ENCODE peak calls at places on chromosomes 13 and 19, in seven cellular contexts. I, O, V, T, L, Q and A are unnamed samples.
A peak's percentile ranks its signal among the peaks of the same experiment; 100 is the strongest.

GRCh38 chr19:43562211-43562697 is 13.1 kb downstream of the XRCC1 start:
- DNase-seq in I (no peak), O (no peak), V (no peak), T (no peak), L (no peak), Q (no peak), A (no peak)

GRCh38 chr13:107339209-107339608 is 771.3 kb upstream of the ARGLU1 start:
- DNase-seq in I (no peak), O (peak; percentile 19), V (no peak), T (no peak), L (no peak), Q (no peak), A (no peak)

GRCh38 chr13:79776538-79776937 is 295.6 kb downstream of the NDFIP2 start:
- DNase-seq in I (no peak), O (no peak), V (no peak), T (no peak), L (no peak), Q (no peak), A (no peak)

GRCh38 chr13:78326608-78327007 is 276.7 kb downstream of the POU4F1 start:
- DNase-seq in I (no peak), O (no peak), V (no peak), T (peak; percentile 24), L (no peak), Q (no peak), A (no peak)

GRCh38 chr19:15652559-15653278 is 12.0 kb downstream of the CYP4F3 start:
- DNase-seq in I (no peak), O (no peak), V (no peak), T (no peak), L (no peak), Q (no peak), A (no peak)

GRCh38 chr19:41219924-41220567 is 1.0 kb downstream of the AXL start:
- DNase-seq in I (no peak), O (peak; percentile 17), V (peak; percentile 83), T (no peak), L (no peak), Q (no peak), A (no peak)

GRCh38 chr13:53052675-53053074 is 24.1 kb downstream of the OLFM4 start:
- DNase-seq in I (no peak), O (no peak), V (no peak), T (peak; percentile 3), L (no peak), Q (no peak), A (no peak)

GRCh38 chr13:57631607-57632275 is at the start of gene PCDH17:
- DNase-seq in I (no peak), O (peak; percentile 85), V (no peak), T (peak; percentile 65), L (no peak), Q (no peak), A (no peak)

GRCh38 chr19:41019346-41019745 is 28.3 kb downstream of the CYP2B6 start:
- DNase-seq in I (no peak), O (no peak), V (no peak), T (no peak), L (no peak), Q (no peak), A (no peak)

GRCh38 chr13:97946951-97947588 is 6.4 kb upstream of the IPO5 start:
- DNase-seq in I (no peak), O (no peak), V (no peak), T (no peak), L (no peak), Q (no peak), A (no peak)

GRCh38 chr19:33052352-33052972 is 12.2 kb downstream of the RHPN2 start:
- DNase-seq in I (no peak), O (no peak), V (no peak), T (no peak), L (no peak), Q (no peak), A (peak; percentile 27)

GRCh38 chr19:33047422-33047821 is 17.3 kb downstream of the RHPN2 start:
- DNase-seq in I (peak; percentile 61), O (peak; percentile 81), V (no peak), T (no peak), L (no peak), Q (peak; percentile 96), A (no peak)

GRCh38 chr19:33054623-33055022 is 10.1 kb downstream of the RHPN2 start:
- DNase-seq in I (peak; percentile 95), O (no peak), V (no peak), T (no peak), L (no peak), Q (peak; percentile 74), A (peak; percentile 69)

GRCh38 chr19:33050110-33050509 is 14.6 kb downstream of the RHPN2 start:
- DNase-seq in I (no peak), O (no peak), V (no peak), T (no peak), L (no peak), Q (no peak), A (no peak)

GRCh38 chr19:33048806-33049676 is 15.6 kb downstream of the RHPN2 start:
- DNase-seq in I (no peak), O (no peak), V (no peak), T (no peak), L (no peak), Q (no peak), A (no peak)
- TF ChIP-seq POLR2AphosphoS5 in I (no peak), O (no peak), V (no peak), T (no peak), L (no peak), Q (no peak), A (no peak)

GRCh38 chr13:114115796-114116195 is 16.6 kb downstream of the RASA3 start:
- DNase-seq in I (no peak), O (no peak), V (peak; percentile 48), T (no peak), L (no peak), Q (no peak), A (no peak)
- TF ChIP-seq CTCF in I (no peak), O (no peak), V (no peak), T (no peak), L (no peak), Q (no peak), A (no peak)

GRCh38 chr19:14476663-14477401 is 1.7 kb upstream of the PTGER1 start:
- DNase-seq in I (no peak), O (no peak), V (peak; percentile 84), T (no peak), L (no peak), Q (peak; percentile 48), A (no peak)

GRCh38 chr19:14477417-14478112 is 2.4 kb upstream of the PTGER1 start:
- DNase-seq in I (no peak), O (no peak), V (no peak), T (no peak), L (no peak), Q (no peak), A (no peak)

GRCh38 chr19:14479309-14479984 is 4.3 kb upstream of the PTGER1 start:
- DNase-seq in I (no peak), O (no peak), V (no peak), T (no peak), L (peak; percentile 83), Q (no peak), A (no peak)

GRCh38 chr19:14476307-14476662 is 1.1 kb upstream of the PTGER1 start:
- DNase-seq in I (no peak), O (no peak), V (no peak), T (no peak), L (no peak), Q (no peak), A (no peak)

DNA sequence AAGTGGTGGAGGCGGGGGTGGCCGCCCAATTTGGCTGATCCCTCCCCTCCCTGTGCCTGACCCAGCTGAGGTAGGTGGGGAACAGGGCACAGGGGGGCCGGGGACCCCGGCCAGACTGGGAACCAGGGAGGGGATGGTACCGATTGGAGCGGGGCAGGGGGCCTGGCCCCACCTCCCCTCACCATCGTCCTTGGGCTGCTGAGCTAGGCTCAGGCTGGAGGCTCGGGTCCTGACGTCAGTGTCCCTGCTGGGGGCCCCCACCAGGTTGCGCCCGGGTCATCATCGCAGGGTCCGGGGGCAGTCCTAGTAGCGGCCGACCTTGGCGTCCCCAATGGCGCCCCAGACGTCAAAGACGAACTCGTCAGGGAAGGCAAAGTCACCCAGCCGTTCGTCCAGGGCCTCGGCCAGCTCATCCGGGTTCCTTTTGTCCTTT is 3.0 kb upstream of the PTGER1 start:
- DNase-seq in I (no peak), O (no peak), V (no peak), T (no peak), L (no peak), Q (no peak), A (no peak)
- H3K27ac ChIP-seq in I (peak overlapping the region; percentile 52), O (no peak overlapping the region), V (no peak overlapping the region), T (no peak overlapping the region), L (no peak overlapping the region), Q (no peak overlapping the region), A (no peak overlapping the region)

GRCh38 chr19:45889210-45889885 is 3.4 kb upstream of the IRF2BP1 start:
- DNase-seq in I (no peak), O (no peak), V (no peak), T (no peak), L (no peak), Q (no peak), A (no peak)
- TF ChIP-seq POLR2AphosphoS5 in I (no peak), O (no peak), V (no peak), T (no peak), L (no peak), Q (no peak), A (no peak)

DNA sequence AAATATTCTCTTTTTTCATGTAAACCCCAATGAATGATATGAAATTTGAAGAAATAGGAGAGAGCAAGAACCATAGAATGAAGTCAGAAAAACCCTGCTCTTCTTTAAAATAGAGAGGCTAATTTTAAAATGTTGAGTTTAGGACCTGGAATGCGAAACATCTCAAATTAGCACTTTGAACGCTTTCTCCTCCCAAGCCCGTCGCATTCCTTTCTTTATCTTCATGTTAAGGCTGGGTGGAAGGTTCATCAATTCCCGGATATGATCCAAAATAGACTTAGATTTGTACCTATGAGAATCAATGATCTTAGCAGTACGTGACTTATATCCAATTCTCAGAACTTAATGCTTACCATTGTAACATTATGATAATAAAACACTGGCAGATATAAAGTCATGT is 24.1 kb upstream of the LGALS16 start:
- DNase-seq in I (no peak), O (peak; percentile 69), V (no peak), T (no peak), L (no peak), Q (no peak), A (no peak)
- TF ChIP-seq CTCF in I (no peak), O (no peak), V (no peak), T (no peak), L (no peak), Q (no peak), A (no peak)

DNA sequence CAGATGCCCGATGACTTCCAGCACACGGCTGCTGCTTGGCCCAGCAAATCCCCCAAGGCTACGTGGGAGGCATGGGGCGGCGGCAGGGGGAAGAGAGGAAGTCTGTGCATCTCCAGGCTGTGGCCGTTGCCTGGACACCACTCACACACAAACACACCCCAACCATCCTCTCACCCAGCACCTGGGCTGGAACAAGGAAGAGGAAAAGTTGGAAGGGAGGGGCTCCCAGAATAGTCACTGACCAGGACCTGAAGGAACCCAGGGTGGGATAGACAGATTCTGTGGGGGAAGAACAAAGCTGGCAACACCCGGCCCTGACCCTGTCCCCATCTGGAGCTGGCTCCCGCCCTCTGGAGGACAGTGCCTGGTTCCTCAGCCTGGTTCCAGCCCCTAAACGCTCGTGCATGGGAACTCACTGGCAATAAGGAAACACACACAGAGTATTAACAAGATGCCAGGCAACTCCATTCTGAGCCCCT is 11.2 kb downstream of the PPP6R1 start:
- DNase-seq in I (no peak), O (no peak), V (no peak), T (no peak), L (no peak), Q (no peak), A (no peak)
- H3K27ac ChIP-seq in I (peak overlapping the region; percentile 58), O (no peak overlapping the region), V (no peak overlapping the region), T (no peak overlapping the region), L (no peak overlapping the region), Q (no peak overlapping the region), A (no peak overlapping the region)